ENCODE peak calls at places on chromosome 7, in six cellular contexts. C is esophagus squamous epithelium, P is heart left ventricle, K is left ventricle myocardium inferior, Q is WERI-Rb-1, R is heart right ventricle. L is an unnamed sample.

GRCh38 chr7:68256295-68256694 is 1259.7 kb downstream of the TYW1 start:
- DNase-seq in C (no peak), P (no peak), K (no peak), Q (no peak), R (no peak), L (no peak)

GRCh38 chr7:12683678-12684077 is 3.8 kb upstream of the ARL4A start:
- DNase-seq in C (no peak), P (no peak), K (no peak), Q (no peak), R (no peak), L (no peak)

GRCh38 chr7:87645446-87645845 is 17.2 kb downstream of the RUNDC3B start:
- DNase-seq in C (no peak), P (no peak), K (no peak), Q (no peak), R (no peak), L (no peak)

GRCh38 chr7:16563281-16564022 is 36.8 kb downstream of the LRRC72 start:
- DNase-seq in C (no peak), P (no peak), K (no peak), Q (no peak), R (no peak), L (no peak)

GRCh38 chr7:132251327-132251659 is 325.0 kb downstream of the PLXNA4 start:
- DNase-seq in C (no peak), P (peak), K (peak), Q (no peak), R (peak), L (no peak)

GRCh38 chr7:13850185-13850752 is 139.2 kb downstream of the ETV1 start:
- DNase-seq in C (no peak), P (no peak), K (no peak), Q (no peak), R (no peak), L (no peak)

GRCh38 chr7:134645935-134646334 is 718 bp upstream of the BPGM start:
- DNase-seq in C (no peak), P (no peak), K (no peak), Q (no peak), R (no peak), L (no peak)

GRCh38 chr7:94761451-94761850 is 105.5 kb upstream of the SGCE start:
- DNase-seq in C (no peak), P (no peak), K (no peak), Q (no peak), R (no peak), L (no peak)

GRCh38 chr7:101728128-101728527 is 89.3 kb upstream of the CUX1 start:
- DNase-seq in C (no peak), P (no peak), K (no peak), Q (peak), R (no peak), L (no peak)

DNA sequence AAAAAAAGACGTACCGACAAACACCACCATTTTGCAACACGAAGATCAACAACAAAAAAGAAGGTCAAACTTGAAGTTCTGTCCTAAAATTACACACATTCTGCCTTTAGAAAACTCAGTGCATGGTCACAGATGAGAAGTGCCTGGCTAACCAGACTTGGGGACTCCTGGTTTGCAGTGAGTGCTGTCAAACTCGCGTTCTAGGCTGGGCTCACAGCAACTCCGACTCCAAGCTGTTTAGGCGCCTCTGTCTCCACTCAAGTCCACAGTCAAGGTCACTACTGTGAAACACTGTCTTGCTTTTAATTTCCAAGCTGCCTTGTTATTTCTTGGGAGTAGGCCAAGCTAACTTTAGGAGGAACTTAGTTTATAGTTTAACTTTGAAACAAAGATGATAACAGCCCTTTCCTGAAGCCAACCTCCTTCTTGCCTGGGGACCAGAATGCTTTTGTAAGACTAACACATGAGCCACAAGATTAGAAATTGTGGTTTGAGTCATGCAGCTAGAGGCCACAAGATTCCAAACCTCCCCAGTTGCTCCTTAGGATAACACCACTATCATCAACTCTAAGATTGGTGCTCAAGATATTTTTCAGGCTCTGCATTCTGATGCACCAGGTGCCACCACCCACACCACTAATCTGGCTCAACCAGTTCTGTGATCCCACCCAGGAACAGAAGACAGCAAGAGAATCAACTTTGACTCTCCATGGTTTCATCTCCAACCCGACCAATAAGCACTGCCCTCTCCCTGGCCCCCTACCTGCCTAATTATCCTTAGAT is 1.1 kb upstream of the DNAAF5 start:
- DNase-seq in C (no peak), P (no peak), K (no peak), Q (no peak), R (no peak), L (no peak)
- H3K4me3 ChIP-seq in C (peak), P (peak), K (peak), Q (peak), R (peak), L (no peak)

DNA sequence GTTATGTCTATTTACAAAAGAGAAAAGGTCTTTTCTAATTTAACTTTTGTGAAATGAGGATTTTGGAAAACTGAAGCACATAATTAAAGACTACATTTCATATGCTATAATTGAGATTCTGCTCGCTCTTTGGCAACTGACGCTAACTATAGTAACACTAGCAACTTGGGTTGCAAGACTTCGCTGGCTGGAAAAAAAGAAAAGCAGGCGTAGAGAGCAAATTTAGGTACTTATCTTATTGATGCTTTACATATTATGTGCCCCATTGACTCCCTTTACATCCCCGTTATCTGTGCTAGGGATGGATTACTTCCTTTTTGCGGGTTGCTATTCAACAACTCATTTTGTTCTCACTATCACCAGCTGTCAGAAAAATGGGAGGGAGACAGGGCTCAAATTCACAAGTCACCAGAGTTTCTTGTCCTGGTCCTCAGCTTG is 10.5 kb downstream of the SEMA3C start:
- DNase-seq in C (no peak), P (no peak), K (no peak), Q (no peak), R (no peak), L (no peak)
- H3K27ac ChIP-seq in C (no peak), P (no peak), K (no peak), Q (no peak), R (no peak), L (no peak)

GRCh38 chr7:26376208-26376917 is 84.7 kb downstream of the SNX10 start:
- DNase-seq in C (no peak), P (peak), K (peak), Q (peak), R (peak), L (no peak)
- H3K4me3 ChIP-seq in C (peak), P (peak), K (peak), Q (peak), R (peak), L (peak)

GRCh38 chr7:30321089-30321991 is 36.9 kb downstream of the ZNRF2 start:
- DNase-seq in C (no peak), P (no peak), K (no peak), Q (no peak), R (no peak), L (no peak)
- H3K27ac ChIP-seq in C (peak), P (peak), K (peak), Q (no peak), R (peak), L (peak)

GRCh38 chr7:45576249-45576929 is 2.2 kb downstream of the ADCY1 start:
- DNase-seq in C (no peak), P (no peak), K (no peak), Q (no peak), R (no peak), L (no peak)
- H3K4me3 ChIP-seq in C (no peak), P (peak), K (peak), Q (no peak), R (peak), L (no peak)

GRCh38 chr7:125253454-125254182 is 324.0 kb upstream of the POT1 start:
- DNase-seq in C (no peak), P (no peak), K (no peak), Q (no peak), R (no peak), L (no peak)

GRCh38 chr7:125257617-125258016 is 328.0 kb upstream of the POT1 start:
- DNase-seq in C (no peak), P (no peak), K (no peak), Q (no peak), R (no peak), L (no peak)

GRCh38 chr7:125255793-125256192 is 326.2 kb upstream of the POT1 start:
- DNase-seq in C (no peak), P (no peak), K (no peak), Q (no peak), R (no peak), L (no peak)

GRCh38 chr7:125254521-125254920 is 324.9 kb upstream of the POT1 start:
- DNase-seq in C (no peak), P (no peak), K (no peak), Q (no peak), R (no peak), L (no peak)

DNA sequence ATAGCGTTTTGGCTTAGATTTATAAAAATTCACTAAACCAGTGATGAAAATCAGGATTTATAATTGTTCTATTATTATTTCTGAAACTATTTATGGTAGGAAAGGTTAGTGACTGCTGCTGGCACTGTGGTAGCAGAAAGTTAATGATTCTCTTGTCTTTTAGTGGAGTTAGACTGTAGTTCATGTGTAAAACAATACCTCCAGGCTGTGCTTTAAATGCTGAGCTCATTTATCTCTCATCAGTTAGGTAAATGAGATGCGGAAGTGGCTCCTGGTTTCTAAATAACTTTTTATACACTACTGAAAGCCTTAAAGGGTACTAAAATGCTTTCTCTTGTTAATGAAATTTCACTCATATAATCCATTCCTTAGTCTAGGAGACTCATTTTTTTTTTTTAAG is 326.8 kb upstream of the POT1 start:
- DNase-seq in C (no peak), P (no peak), K (no peak), Q (no peak), R (no peak), L (no peak)
- H3K27ac ChIP-seq in C (no peak), P (no peak), K (no peak), Q (no peak), R (no peak), L (no peak)

GRCh38 chr7:154338709-154339108 is 286.5 kb downstream of the DPP6 start:
- DNase-seq in C (no peak), P (no peak), K (no peak), Q (no peak), R (no peak), L (no peak)
- H3K4me3 ChIP-seq in C (no peak), P (no peak), K (no peak), Q (no peak), R (no peak), L (no peak)

DNA sequence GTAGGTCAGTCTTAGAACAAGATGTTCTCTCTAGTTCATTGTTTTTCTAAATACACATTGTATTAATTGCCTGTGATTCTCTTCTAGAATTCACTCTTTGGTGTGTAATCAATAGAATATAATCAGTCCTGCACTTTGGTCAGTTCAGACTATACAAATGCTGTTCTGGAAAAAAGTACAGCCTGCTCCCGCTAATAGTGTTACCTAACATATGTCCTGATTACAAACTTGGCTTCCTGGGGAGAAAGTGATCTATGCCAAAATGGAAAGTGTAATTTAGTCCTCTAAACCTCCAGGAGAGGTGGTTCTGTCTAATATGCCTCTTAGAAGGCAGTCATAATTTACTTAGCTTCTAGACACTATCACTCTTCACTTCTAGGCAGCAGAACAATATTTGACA is 215.5 kb downstream of the SEMA3D start:
- DNase-seq in C (no peak), P (no peak), K (no peak), Q (no peak), R (no peak), L (no peak)
- H3K27ac ChIP-seq in C (no peak), P (no peak), K (no peak), Q (no peak), R (no peak), L (no peak)

GRCh38 chr7:76294344-76295024 is 8.0 kb upstream of the HSPB1 start:
- DNase-seq in C (peak), P (peak), K (peak), Q (peak), R (peak), L (peak)
- H3K4me3 ChIP-seq in C (peak), P (peak), K (peak), Q (no peak), R (peak), L (peak)

GRCh38 chr7:143074141-143074540 is 22.0 kb downstream of the OR6V1 start:
- DNase-seq in C (no peak), P (no peak), K (no peak), Q (no peak), R (no peak), L (no peak)
- H3K27ac ChIP-seq in C (no peak), P (no peak), K (no peak), Q (no peak), R (no peak), L (no peak)